ENCODE peak calls at places on chromosomes 12 and 14, in nine cellular contexts. Q is neural crest cell, R is progenitor cell of endocrine pancreas, K is foreskin keratinocyte, G is astrocyte of the spinal cord, S is astrocyte, Y is kidney epithelial cell, X is HFF-Myc, U is tibial nerve. M is an unnamed sample.

GRCh38 chr12:66804555-66804954 is 125.7 kb upstream of the GRIP1 start:
- DNase-seq in S (no peak), R (no peak), K (no peak), U (no peak), G (no peak), Y (no peak), Q (no peak), X (no peak), M (no peak)

GRCh38 chr14:56152221-56152620 is 34.0 kb downstream of the PELI2 start:
- DNase-seq in K (no peak), Q (no peak), S (no peak), Y (no peak), U (no peak), R (no peak), G (no peak), X (no peak), M (no peak)

GRCh38 chr12:64160718-64161060 is 61.4 kb downstream of the KICS2 start:
- DNase-seq in U (no peak), Y (no peak), R (no peak), G (peak; percentile 49), X (no peak), K (peak; percentile 55), Q (no peak), S (peak; percentile 44), M (no peak)

GRCh38 chr12:46998811-46999368 is 80.5 kb upstream of the PCED1B start:
- DNase-seq in U (no peak), Y (no peak), K (peak; percentile 59), R (no peak), S (peak; percentile 92), Q (no peak), G (peak; percentile 73), X (peak; percentile 44), M (no peak)

GRCh38 chr14:37420622-37421021 is 174.4 kb downstream of the FOXA1 start:
- DNase-seq in S (no peak), R (no peak), Q (no peak), K (no peak), U (no peak), X (no peak), Y (no peak), G (no peak), M (no peak)

GRCh38 chr12:122029620-122030426 is 8.1 kb downstream of the BCL7A start:
- DNase-seq in K (no peak), Y (no peak), X (no peak), G (no peak), S (no peak), R (no peak), Q (no peak), U (no peak), M (no peak)

GRCh38 chr12:92756905-92757598 is 54.3 kb downstream of the PLEKHG7 start:
- DNase-seq in U (no peak), G (no peak), K (no peak), S (no peak), Q (no peak), R (no peak), Y (no peak), X (no peak), M (no peak)

GRCh38 chr12:33277386-33277785 is 162.2 kb downstream of the SYT10 start:
- DNase-seq in S (no peak), G (no peak), X (no peak), Q (no peak), R (no peak), U (no peak), K (no peak), Y (no peak), M (no peak)

GRCh38 chr12:69835048-69835447 is 10.0 kb downstream of the MYRFL start:
- DNase-seq in R (no peak), Y (no peak), K (no peak), S (no peak), Q (no peak), X (no peak), U (no peak), G (no peak), M (no peak)

GRCh38 chr12:51209259-51209658 is 8.6 kb downstream of the POU6F1 start:
- DNase-seq in S (no peak), Q (no peak), U (no peak), Y (no peak), R (no peak), X (no peak), K (no peak), G (no peak), M (no peak)

GRCh38 chr14:59482471-59483331 is 1.5 kb downstream of the L3HYPDH start:
- DNase-seq in X (peak; percentile 47), U (peak; percentile 32), Y (peak; percentile 91), S (peak; percentile 93), R (no peak), G (peak; percentile 88), K (peak; percentile 79), Q (no peak), M (no peak)

GRCh38 chr12:117890137-117890536 is 78.7 kb downstream of the KSR2 start:
- DNase-seq in U (no peak), Q (no peak), R (no peak), X (no peak), K (no peak), Y (no peak), G (no peak), S (no peak), M (no peak)

GRCh38 chr14:69539631-69540410 is 34.9 kb downstream of the CCDC177 start:
- DNase-seq in S (peak; percentile 15), G (peak; percentile 22), U (peak; percentile 25), Q (no peak), X (no peak), R (no peak), K (peak; percentile 30), Y (no peak), M (no peak)

GRCh38 chr12:84912191-84913142 is at the start of gene SLC6A15:
- DNase-seq in U (no peak), Q (peak; percentile 58), G (peak; percentile 84), S (peak; percentile 55), Y (no peak), X (peak; percentile 49), K (peak; percentile 70), R (peak; percentile 61), M (peak; percentile 80)

GRCh38 chr12:3998397-3998796 is 125.2 kb upstream of the PARP11 start:
- DNase-seq in X (no peak), R (no peak), K (no peak), S (no peak), G (no peak), U (no peak), Y (no peak), Q (no peak), M (no peak)

GRCh38 chr14:75543258-75543657 is 21.0 kb downstream of the BATF start:
- DNase-seq in K (no peak), G (no peak), Y (no peak), R (no peak), X (no peak), Q (no peak), U (no peak), S (no peak), M (no peak)

GRCh38 chr12:17079251-17079909 is 473.4 kb upstream of the LMO3 start:
- DNase-seq in X (no peak), Y (no peak), R (no peak), K (no peak), G (no peak), Q (no peak), S (no peak), U (no peak), M (no peak)
- TF ChIP-seq CTCF in X (no peak), Y (peak; percentile 1), R (peak; percentile 36), K (no peak), G (no peak), Q (peak; percentile 48), S (no peak), U (no peak), M (peak; percentile 40)

GRCh38 chr12:77294016-77294415 is 228.6 kb upstream of the E2F7 start:
- DNase-seq in U (no peak), K (peak; percentile 13), G (peak; percentile 61), Q (no peak), Y (peak; percentile 5), X (no peak), R (no peak), S (peak; percentile 50), M (no peak)

GRCh38 chr12:77299910-77300772 is 234.8 kb upstream of the E2F7 start:
- DNase-seq in Y (no peak), X (no peak), Q (no peak), S (peak; percentile 82), G (peak; percentile 67), U (no peak), K (peak; percentile 55), R (no peak), M (no peak)

GRCh38 chr12:77300815-77301214 is 235.4 kb upstream of the E2F7 start:
- DNase-seq in K (no peak), R (no peak), X (no peak), S (no peak), Y (no peak), G (no peak), Q (no peak), U (no peak), M (no peak)

GRCh38 chr12:77299001-77299400 is 233.6 kb upstream of the E2F7 start:
- DNase-seq in X (peak; percentile 35), Y (no peak), K (no peak), G (no peak), R (no peak), U (no peak), S (peak; percentile 30), Q (no peak), M (no peak)
- TF ChIP-seq CTCF in X (no peak), Y (no peak), K (no peak), G (no peak), R (no peak), U (no peak), S (no peak), Q (no peak), M (no peak)

DNA sequence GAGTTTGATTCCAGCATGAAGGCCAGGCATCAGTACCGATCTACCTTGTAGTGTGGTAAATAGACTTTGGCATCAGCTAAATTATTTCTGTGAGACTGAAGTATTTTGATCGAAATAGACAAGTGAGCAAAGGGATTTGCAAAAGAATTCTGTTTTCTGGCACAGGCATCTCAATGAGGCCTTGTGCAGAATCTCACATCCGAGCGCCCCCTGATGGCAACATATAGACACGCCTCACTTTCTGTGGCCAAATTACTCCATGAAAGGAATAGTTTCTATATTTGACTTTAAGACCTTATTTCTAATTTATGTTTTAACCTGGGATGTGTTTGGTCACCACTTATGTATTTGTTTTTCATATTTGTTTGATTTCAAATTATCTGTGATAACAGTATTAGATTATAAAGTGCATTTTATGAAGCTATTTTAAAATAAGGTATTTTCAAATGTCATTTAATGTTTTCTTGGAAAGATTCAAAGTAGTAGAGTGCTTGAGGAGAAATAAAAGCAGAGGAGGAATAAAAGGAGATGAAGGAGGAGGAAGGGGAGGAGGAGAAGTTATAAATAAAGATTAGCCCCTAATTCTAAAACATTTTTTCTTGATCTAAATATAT is 731.9 kb downstream of the NRXN3 start:
- DNase-seq in U (no peak), R (peak; percentile 18), Y (no peak), G (peak; percentile 22), K (no peak), X (peak; percentile 6), S (peak; percentile 19), Q (peak; percentile 65), M (peak; percentile 66)
- TF ChIP-seq CTCF in U (peak; percentile 21), R (peak; percentile 88), Y (peak; percentile 77), G (peak; percentile 76), K (peak; percentile 68), X (peak; percentile 76), S (peak; percentile 71), Q (peak; percentile 80), M (peak; percentile 84)

DNA sequence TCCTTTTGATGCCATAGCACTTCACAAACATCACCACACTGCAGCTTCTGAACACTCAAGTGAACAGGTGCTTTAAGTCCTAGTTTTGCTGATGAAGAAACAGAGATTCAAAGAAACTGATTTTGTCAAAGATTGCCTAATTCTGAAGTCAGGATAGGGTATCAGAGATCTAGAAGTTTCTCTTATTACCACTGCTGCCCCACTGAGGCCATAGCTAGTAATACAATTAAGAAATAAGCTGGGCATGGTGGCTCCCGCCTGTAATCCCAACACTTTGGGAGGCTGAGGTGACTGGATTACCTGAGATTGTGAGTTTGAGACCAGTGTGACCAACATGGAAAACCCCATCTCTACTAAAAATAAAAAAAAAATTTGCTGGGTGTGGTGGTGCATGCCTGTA is 458.3 kb upstream of the SEL1L start:
- DNase-seq in K (no peak), U (no peak), Y (no peak), G (no peak), R (no peak), Q (no peak), S (no peak), X (no peak), M (no peak)
- TF ChIP-seq CTCF in K (peak; percentile 36), U (no peak), Y (peak; percentile 24), G (peak; percentile 6), R (peak; percentile 33), Q (peak; percentile 46), S (no peak), X (no peak), M (no peak)